ENCODE peak calls at places on chromosomes 11 and 22, in five cellular contexts. A, U, I, B and J are unnamed samples.

GRCh38 chr11:115153731-115154354 is 350.4 kb downstream of the CADM1 start:
- DNase-seq in B (no peak), U (no peak), I (no peak), A (no peak), J (no peak)

GRCh38 chr22:46879083-46879482 is 116.6 kb downstream of the TBC1D22A start:
- DNase-seq in B (no peak), I (peak; percentile 59), U (no peak), A (no peak), J (no peak)

GRCh38 chr11:115503083-115503885 is 931 bp downstream of the CADM1 start:
- DNase-seq in A (peak; percentile 73), I (peak; percentile 71), B (peak; percentile 64), U (peak; percentile 64), J (peak; percentile 66)

GRCh38 chr22:19522190-19522880 is 1.9 kb downstream of the CLDN5 start:
- DNase-seq in B (no peak), U (no peak), I (no peak), A (no peak), J (no peak)

GRCh38 chr11:105609341-105609781 is 512 bp upstream of the GRIA4 start:
- DNase-seq in I (peak; percentile 17), B (peak; percentile 18), A (no peak), U (no peak), J (no peak)

GRCh38 chr11:34564807-34565241 is 51.2 kb upstream of the ELF5 start:
- DNase-seq in U (peak; percentile 34), I (no peak), A (no peak), B (no peak), J (peak; percentile 60)

GRCh38 chr11:73221451-73221850 is 3.4 kb downstream of the P2RY2 start:
- DNase-seq in U (no peak), B (no peak), I (no peak), A (no peak), J (no peak)

GRCh38 chr11:35321532-35322320 is 97.6 kb downstream of the SLC1A2 start:
- DNase-seq in A (no peak), I (peak; percentile 69), U (peak; percentile 23), B (no peak), J (no peak)

GRCh38 chr11:21865541-21865940 is 327.3 kb upstream of the ANO5 start:
- DNase-seq in B (no peak), I (no peak), U (no peak), A (no peak), J (no peak)

GRCh38 chr11:62390237-62390636 is 28.6 kb upstream of the SCGB1A1 start:
- DNase-seq in U (no peak), B (no peak), I (no peak), A (no peak), J (no peak)

GRCh38 chr11:36034572-36035331 is 90.9 kb downstream of the LDLRAD3 start:
- DNase-seq in A (no peak), U (no peak), B (peak; percentile 79), I (peak; percentile 90), J (no peak)

GRCh38 chr11:77402218-77402556 is 71.7 kb downstream of the PAK1 start:
- DNase-seq in U (no peak), I (no peak), A (no peak), B (no peak), J (no peak)

GRCh38 chr11:119702261-119702591 is 26.8 kb downstream of the NECTIN1 start:
- DNase-seq in A (no peak), B (peak; percentile 46), I (peak; percentile 60), U (no peak), J (no peak)

GRCh38 chr22:30217698-30218565 is 28.6 kb downstream of the LIF start:
- DNase-seq in B (peak; percentile 37), A (no peak), U (no peak), I (no peak), J (no peak)

GRCh38 chr11:88404932-88405710 is 67.6 kb upstream of the CTSC start:
- DNase-seq in U (no peak), B (peak; percentile 93), A (no peak), I (no peak), J (no peak)

GRCh38 chr11:27524155-27524554 is 17.6 kb upstream of the LIN7C start:
- DNase-seq in I (peak; percentile 66), B (peak; percentile 66), A (no peak), U (no peak), J (no peak)

GRCh38 chr22:19760652-19761002 is at the start of gene TBX1:
- DNase-seq in I (no peak), B (no peak), A (no peak), U (no peak), J (no peak)

GRCh38 chr11:117097567-117098268 is 510 bp downstream of the SIK3 start:
- DNase-seq in A (peak; percentile 44), U (peak; percentile 53), I (no peak), B (no peak), J (peak; percentile 61)

GRCh38 chr11:12388171-12388570 is 10.8 kb downstream of the PARVA start:
- DNase-seq in A (no peak), I (no peak), B (no peak), U (no peak), J (no peak)

GRCh38 chr22:20552450-20552894 is 45.1 kb downstream of the MED15 start:
- DNase-seq in U (peak; percentile 93), A (no peak), I (peak; percentile 42), B (no peak), J (peak; percentile 94)

GRCh38 chr11:127493330-127493729 is 492.8 kb upstream of the KIRREL3 start:
- DNase-seq in B (peak; percentile 4), U (no peak), A (no peak), I (peak; percentile 19), J (no peak)

GRCh38 chr22:50401907-50402306 is 58.8 kb downstream of the PPP6R2 start:
- DNase-seq in A (no peak), B (no peak), I (no peak), U (no peak), J (no peak)

GRCh38 chr11:61349916-61350315 is 11.8 kb downstream of the CYB561A3 start:
- DNase-seq in A (no peak), U (no peak), B (no peak), I (no peak), J (no peak)

GRCh38 chr22:19832476-19833108 is 22.1 kb downstream of the GNB1L start:
- DNase-seq in U (no peak), B (no peak), A (peak; percentile 18), I (no peak), J (peak; percentile 28)

GRCh38 chr11:23988381-23989006 is 508.4 kb upstream of the LUZP2 start:
- DNase-seq in B (no peak), I (peak; percentile 84), A (no peak), U (no peak), J (no peak)

GRCh38 chr11:34830035-34830434 is 86.1 kb downstream of the APIP start:
- DNase-seq in I (no peak), U (no peak), B (no peak), A (no peak), J (no peak)

GRCh38 chr11:64094463-64095223 is 58.9 kb downstream of the FLRT1 start:
- DNase-seq in A (no peak), B (peak; percentile 19), I (peak; percentile 81), U (peak; percentile 81), J (no peak)

GRCh38 chr11:58621586-58622262 is 741 bp upstream of the CNTF start:
- DNase-seq in B (peak; percentile 40), I (no peak), U (no peak), A (no peak), J (no peak)
- TF ChIP-seq CTCF in B (no peak), I (no peak), U (no peak), A (no peak), J (no peak)

GRCh38 chr11:7523416-7524210 is 9.8 kb downstream of the PPFIBP2 start:
- DNase-seq in I (no peak), B (no peak), A (no peak), U (no peak), J (no peak)

GRCh38 chr11:7520981-7521487 is 7.2 kb downstream of the PPFIBP2 start:
- DNase-seq in I (no peak), A (no peak), B (no peak), U (no peak), J (no peak)

GRCh38 chr11:7522546-7522945 is 8.7 kb downstream of the PPFIBP2 start:
- DNase-seq in U (no peak), A (no peak), B (no peak), I (no peak), J (no peak)

GRCh38 chr11:7520011-7520942 is 6.5 kb downstream of the PPFIBP2 start:
- DNase-seq in U (no peak), A (no peak), B (no peak), I (no peak), J (no peak)

DNA sequence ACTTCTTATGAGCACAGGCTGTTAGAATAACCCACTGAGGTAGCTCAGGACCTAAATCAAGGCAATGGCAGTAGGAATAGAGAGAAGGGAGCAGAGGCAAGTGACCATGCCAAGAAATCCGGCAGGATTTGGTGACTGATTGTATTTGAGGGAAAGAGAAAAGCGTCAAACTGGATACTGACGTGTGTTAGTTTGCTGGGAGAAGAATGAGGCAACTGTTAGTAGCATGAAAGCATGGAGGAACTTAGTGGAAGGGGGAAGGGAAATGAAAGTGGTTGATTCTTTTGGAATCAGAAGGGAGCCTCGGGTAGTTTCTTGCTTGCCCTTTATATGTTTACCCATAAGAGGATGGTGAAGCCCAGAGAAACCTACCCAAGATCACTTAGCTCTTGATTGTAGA is 8.3 kb downstream of the PPFIBP2 start:
- DNase-seq in U (no peak), B (no peak), A (no peak), I (no peak), J (no peak)
- H3K4me1 ChIP-seq in U (peaks cover 33% of the 10 kb centered on the region), B (no peaks in the 10 kb centered on the region), A (peaks cover 8% of the 10 kb centered on the region), I (no peaks in the 10 kb centered on the region), J (no peaks in the 10 kb centered on the region)

GRCh38 chr22:34946339-34946985 is 119.5 kb upstream of the ISX start:
- DNase-seq in A (no peak), I (no peak), U (no peak), B (peak; percentile 53), J (no peak)

GRCh38 chr22:34950480-34950879 is 115.5 kb upstream of the ISX start:
- DNase-seq in A (no peak), U (no peak), I (no peak), B (no peak), J (no peak)

DNA sequence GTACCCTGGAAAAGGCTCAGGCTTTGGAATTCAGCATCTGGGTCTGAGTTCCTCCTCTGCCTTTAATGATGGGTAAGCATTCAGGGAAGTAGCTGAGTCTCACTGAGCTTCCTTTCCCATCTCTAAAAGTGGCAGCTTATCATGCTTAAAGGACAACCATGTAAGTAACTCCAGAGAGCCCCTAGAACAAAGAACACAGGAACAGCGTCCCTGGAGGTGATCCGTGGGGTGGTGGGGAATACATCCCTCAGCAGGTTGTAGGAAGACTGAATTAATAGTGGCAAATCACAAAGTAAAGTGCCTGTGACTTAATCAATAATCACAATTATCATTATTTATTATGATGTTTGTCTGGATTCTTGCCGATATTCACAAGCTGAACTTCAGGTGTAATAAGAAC is 114.7 kb upstream of the ISX start:
- DNase-seq in B (no peak), I (no peak), A (no peak), U (no peak), J (no peak)
- TF ChIP-seq CTCF in B (no peak), I (no peak), A (no peak), U (no peak), J (no peak)

DNA sequence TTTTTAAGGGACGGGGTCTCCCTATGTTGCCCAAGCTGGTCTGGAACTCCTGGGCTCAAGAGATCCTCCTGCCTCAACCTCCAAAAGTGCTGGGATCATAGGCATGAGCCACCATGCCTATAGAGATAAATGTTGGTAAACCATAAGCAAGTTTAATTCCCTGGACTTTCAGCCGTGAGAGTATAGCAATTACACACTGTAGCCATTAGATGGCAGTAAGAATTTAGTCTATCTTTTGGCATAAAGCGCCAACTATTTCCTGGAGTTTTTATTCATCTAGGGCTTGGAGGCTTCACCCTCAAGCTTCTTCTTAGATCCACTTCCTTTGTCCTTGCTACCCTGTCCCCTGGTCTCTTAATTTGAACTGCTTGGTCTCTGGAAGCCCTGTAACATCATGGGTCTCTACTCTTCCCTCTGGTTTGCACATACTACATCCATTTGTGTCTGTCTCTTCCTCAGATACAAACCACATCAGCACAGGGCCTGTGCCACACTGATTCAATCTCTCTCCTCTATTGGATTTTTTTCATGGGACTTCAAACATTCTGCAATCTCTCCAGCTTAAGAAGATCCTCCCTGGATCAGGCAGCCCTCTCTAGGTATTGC is 38.2 kb downstream of the OR10A6 start:
- DNase-seq in I (peak; percentile 74), B (peak; percentile 49), U (no peak), A (no peak), J (no peak)
- H3K4me1 ChIP-seq in I (peaks cover 9% of the 10 kb centered on the region), B (peaks cover 14% of the 10 kb centered on the region), U (no peaks in the 10 kb centered on the region), A (no peaks in the 10 kb centered on the region), J (peaks cover 11% of the 10 kb centered on the region)